ENCODE peak calls at places on chromosomes 7 and 10, in five cellular contexts. T is H7, E is adrenal gland, J is ascending aorta, Z is tibial artery. L is an unnamed sample.
A peak's percentile ranks its signal among the peaks of the same experiment; 100 is the strongest.

GRCh38 chr10:60905580-60905979 is 38.4 kb downstream of the RHOBTB1 start:
- DNase-seq in Z (peak; percentile 90), E (no peak), T (no peak), J (no peak), L (no peak)

GRCh38 chr10:118735294-118735693 is 19.5 kb downstream of the CACUL1 start:
- DNase-seq in E (no peak), Z (no peak), T (no peak), J (no peak), L (no peak)

GRCh38 chr7:37385787-37386186 is 62.9 kb downstream of the ELMO1 start:
- DNase-seq in J (peak; percentile 15), Z (no peak), E (no peak), T (no peak), L (no peak)

GRCh38 chr10:118595598-118596425 is at the start of gene PRLHR:
- DNase-seq in E (peak; percentile 53), T (peak; percentile 90), J (no peak), Z (peak; percentile 63), L (no peak)

GRCh38 chr10:132123606-132124005 is 57.9 kb downstream of the JAKMIP3 start:
- DNase-seq in T (no peak), J (no peak), E (no peak), Z (no peak), L (no peak)

GRCh38 chr10:115895196-115895595 is 377.8 kb downstream of the GFRA1 start:
- DNase-seq in Z (no peak), J (no peak), E (no peak), T (no peak), L (no peak)

GRCh38 chr7:24572421-24573007 is 738 bp upstream of the PALS2 start:
- DNase-seq in T (peak; percentile 19), E (peak; percentile 56), J (no peak), Z (peak; percentile 66), L (no peak)

GRCh38 chr10:84360634-84361365 is 32.4 kb downstream of the CCSER2 start:
- DNase-seq in E (no peak), T (no peak), J (no peak), Z (no peak), L (no peak)

GRCh38 chr7:12210179-12211053 is 678 bp upstream of the TMEM106B start:
- DNase-seq in T (peak; percentile 3), Z (no peak), E (peak; percentile 57), J (peak; percentile 8), L (peak; percentile 4)

GRCh38 chr7:10889266-10889898 is 84.3 kb upstream of the PHF14 start:
- DNase-seq in T (peak; percentile 70), J (no peak), Z (no peak), E (peak; percentile 24), L (peak; percentile 8)

GRCh38 chr7:121440857-121441503 is 44.9 kb upstream of the FAM3C start:
- DNase-seq in Z (no peak), T (no peak), E (no peak), J (no peak), L (no peak)

DNA sequence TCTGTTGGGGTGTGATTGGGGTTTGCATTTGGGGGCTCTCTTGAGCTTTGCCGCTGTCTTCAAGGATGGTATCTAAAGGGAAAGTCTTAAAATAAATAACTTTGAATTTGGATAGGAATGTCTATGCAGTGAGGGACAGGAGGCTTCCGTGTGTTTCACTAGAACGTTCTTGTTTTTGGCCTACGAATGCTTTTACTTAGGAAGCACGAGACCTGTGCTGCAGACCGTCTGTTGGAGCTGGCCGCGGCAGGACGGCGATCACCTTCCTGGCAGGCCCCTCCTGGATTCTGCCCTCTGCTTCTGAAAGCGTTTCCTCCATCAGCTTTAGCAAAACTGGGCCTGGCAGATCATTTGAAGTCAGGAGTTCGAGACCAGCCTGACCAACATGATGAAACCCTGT is 44.0 kb downstream of the FOXK1 start:
- DNase-seq in T (no peak), J (no peak), Z (no peak), E (no peak), L (no peak)
- H3K4me3 ChIP-seq in T (no peak overlapping the region), J (peak overlapping the region; percentile 82), Z (peak overlapping the region; percentile 55), E (no peak overlapping the region), L (no peak overlapping the region)

GRCh38 chr7:128963327-128963757 is 25.6 kb downstream of the IRF5 start:
- DNase-seq in Z (no peak), T (no peak), E (no peak), J (no peak), L (no peak)
- H3K4me3 ChIP-seq in Z (no peak overlapping the region), T (no peak overlapping the region), E (no peak overlapping the region), J (no peak overlapping the region), L (no peak overlapping the region)

GRCh38 chr7:56091591-56091990 is 1.2 kb downstream of the PHKG1 start:
- DNase-seq in E (no peak), Z (peak; percentile 91), J (peak; percentile 53), T (no peak), L (no peak)
- H3K4me3 ChIP-seq in E (no peak overlapping the region), Z (peak overlapping the region; percentile 38), J (no peak overlapping the region), T (no peak overlapping the region), L (no peak overlapping the region)

DNA sequence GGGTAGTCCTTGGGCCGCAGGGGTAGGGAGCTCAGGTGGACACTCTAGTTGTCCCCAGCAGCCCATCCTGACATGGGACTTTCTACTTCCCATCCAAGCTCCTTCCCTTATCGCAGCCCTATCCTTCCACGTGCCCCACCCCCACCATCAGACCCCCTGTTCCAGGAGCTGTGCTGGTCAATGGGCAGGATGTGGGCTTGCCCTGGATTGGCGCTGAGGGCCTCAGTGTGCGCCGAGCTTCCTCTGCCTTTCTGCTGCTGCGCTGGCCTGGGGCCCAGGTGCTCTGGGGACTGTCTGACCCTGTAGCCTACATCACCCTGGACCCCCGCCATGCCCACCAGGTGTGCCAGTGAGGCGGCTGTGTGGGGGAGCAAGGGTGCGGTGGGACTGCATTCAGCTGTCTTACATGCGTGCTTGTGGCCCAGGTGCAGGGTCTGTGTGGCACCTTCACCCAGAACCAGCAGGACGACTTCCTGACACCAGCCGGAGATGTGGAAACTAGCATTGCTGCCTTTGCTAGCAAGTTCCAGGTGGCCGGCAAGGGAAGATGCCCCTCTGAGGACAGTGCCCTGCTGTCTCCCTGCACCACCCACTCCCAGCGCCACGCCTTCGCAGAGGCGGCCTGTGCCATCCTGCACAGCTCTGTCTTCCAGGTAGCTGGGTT is 9.4 kb upstream of the ZNF467 start:
- DNase-seq in E (no peak), T (peak; percentile 48), Z (no peak), J (no peak), L (no peak)
- H3K4me3 ChIP-seq in E (no peak overlapping the region), T (no peak overlapping the region), Z (no peak overlapping the region), J (no peak overlapping the region), L (no peak overlapping the region)

GRCh38 chr7:157503229-157503628 is 166.4 kb downstream of the DNAJB6 start:
- DNase-seq in Z (no peak), E (no peak), J (no peak), T (peak; percentile 19), L (no peak)
- H3K4me3 ChIP-seq in Z (no peak overlapping the region), E (no peak overlapping the region), J (no peak overlapping the region), T (no peak overlapping the region), L (no peak overlapping the region)